ENCODE peak calls at places on chromosomes 1 and 21, in five cellular contexts. One of them, this sample, is unnamed. For H3K4me1, the result is how much of the 10 kb centered on the place peaks cover.

GRCh38 chr21:35528109-35529042 is 479.3 kb upstream of the RUNX1 start:
- DNase-seq in HepG2: no peak
- DNase-seq in H1: no peak
- DNase-seq in K562: no peak
- DNase-seq in GM12878: no peak
- DNase-seq in this sample: no peak

GRCh38 chr1:77524038-77524437 is 158.4 kb downstream of the ZZZ3 start:
- DNase-seq in HepG2: no peak
- DNase-seq in H1: no peak
- DNase-seq in K562: no peak
- DNase-seq in GM12878: no peak
- DNase-seq in this sample: no peak

GRCh38 chr1:19640363-19641316 is 3.5 kb upstream of the NBL1 start:
- DNase-seq in H1: no peak
- DNase-seq in K562: no peak
- DNase-seq in GM12878: no peak
- DNase-seq in HepG2: peak
- DNase-seq in this sample: peak

GRCh38 chr1:35808376-35809155 is 750 bp downstream of the AGO4 start:
- DNase-seq in K562: peak
- DNase-seq in HepG2: peak
- DNase-seq in H1: no peak
- DNase-seq in GM12878: no peak
- DNase-seq in this sample: peak

GRCh38 chr21:16113052-16113715 is 383.4 kb downstream of the USP25 start:
- DNase-seq in GM12878: no peak
- DNase-seq in K562: no peak
- DNase-seq in H1: no peak
- DNase-seq in HepG2: no peak
- DNase-seq in this sample: no peak

GRCh38 chr1:153535664-153536585 is at the start of gene S100A6:
- DNase-seq in H1: no peak
- DNase-seq in GM12878: no peak
- DNase-seq in HepG2: peak
- DNase-seq in K562: no peak
- DNase-seq in this sample: peak

GRCh38 chr1:3506041-3506440 is 51.6 kb downstream of the ARHGEF16 start:
- DNase-seq in GM12878: no peak
- DNase-seq in H1: no peak
- DNase-seq in HepG2: no peak
- DNase-seq in K562: no peak
- DNase-seq in this sample: no peak

GRCh38 chr1:53899206-53899628 is 5.2 kb downstream of the DIO1 start:
- DNase-seq in GM12878: no peak
- DNase-seq in HepG2: peak
- DNase-seq in K562: no peak
- DNase-seq in H1: no peak
- DNase-seq in this sample: no peak

GRCh38 chr1:61005572-61006386 is 76.6 kb upstream of the NFIA start:
- DNase-seq in H1: peak
- DNase-seq in GM12878: no peak
- DNase-seq in K562: no peak
- DNase-seq in HepG2: no peak
- DNase-seq in this sample: peak

GRCh38 chr1:205700865-205701401 is 20.6 kb upstream of the SLC45A3 start:
- DNase-seq in K562: no peak
- DNase-seq in H1: no peak
- DNase-seq in GM12878: no peak
- DNase-seq in HepG2: no peak
- DNase-seq in this sample: peak

GRCh38 chr21:40300300-40300699 is 433.1 kb downstream of the PCP4 start:
- DNase-seq in H1: no peak
- DNase-seq in K562: no peak
- DNase-seq in GM12878: no peak
- DNase-seq in HepG2: no peak
- DNase-seq in this sample: no peak

GRCh38 chr1:16386454-16387113 is 19.5 kb downstream of the SZRD1 start:
- DNase-seq in HepG2: peak
- DNase-seq in K562: no peak
- DNase-seq in GM12878: no peak
- DNase-seq in H1: no peak
- DNase-seq in this sample: no peak

GRCh38 chr1:59243544-59243943 is 53.4 kb upstream of the FGGY start:
- DNase-seq in H1: no peak
- DNase-seq in K562: no peak
- DNase-seq in GM12878: no peak
- DNase-seq in HepG2: no peak
- DNase-seq in this sample: no peak

GRCh38 chr1:229217716-229218115 is 53.2 kb upstream of the RAB4A start:
- DNase-seq in HepG2: peak
- DNase-seq in K562: no peak
- DNase-seq in H1: no peak
- DNase-seq in GM12878: no peak
- DNase-seq in this sample: no peak

GRCh38 chr21:42025392-42026071 is 15.4 kb upstream of the ZBTB21 start:
- DNase-seq in H1: no peak
- DNase-seq in GM12878: no peak
- DNase-seq in HepG2: no peak
- DNase-seq in K562: no peak
- DNase-seq in this sample: no peak

GRCh38 chr1:83673287-83673686 is 325.6 kb downstream of the TTLL7 start:
- DNase-seq in HepG2: no peak
- DNase-seq in H1: no peak
- DNase-seq in K562: no peak
- DNase-seq in GM12878: no peak
- DNase-seq in this sample: no peak

GRCh38 chr1:215251428-215251827 is 168.9 kb downstream of the KCNK2 start:
- DNase-seq in GM12878: no peak
- DNase-seq in H1: no peak
- DNase-seq in HepG2: no peak
- DNase-seq in K562: no peak
- DNase-seq in this sample: no peak

GRCh38 chr1:93522721-93523120 is 74.8 kb downstream of the FNBP1L start:
- DNase-seq in HepG2: no peak
- DNase-seq in H1: no peak
- DNase-seq in K562: no peak
- DNase-seq in GM12878: no peak
- DNase-seq in this sample: no peak

GRCh38 chr1:108590436-108590835 is 30.5 kb downstream of the EEIG2 start:
- DNase-seq in HepG2: no peak
- DNase-seq in H1: no peak
- DNase-seq in K562: no peak
- DNase-seq in GM12878: no peak
- DNase-seq in this sample: no peak

GRCh38 chr1:29668761-29669487 is 432.6 kb downstream of the PTPRU start:
- DNase-seq in GM12878: no peak
- DNase-seq in K562: no peak
- DNase-seq in HepG2: no peak
- DNase-seq in H1: no peak
- DNase-seq in this sample: no peak

GRCh38 chr1:87898401-87898800 is 569.7 kb downstream of the LMO4 start:
- DNase-seq in K562: no peak
- DNase-seq in HepG2: no peak
- DNase-seq in GM12878: no peak
- DNase-seq in H1: no peak
- DNase-seq in this sample: no peak

GRCh38 chr1:99279525-99279924 is 15.2 kb downstream of the PLPPR4 start:
- DNase-seq in HepG2: no peak
- DNase-seq in H1: no peak
- DNase-seq in GM12878: no peak
- DNase-seq in K562: no peak
- DNase-seq in this sample: no peak

GRCh38 chr1:183633676-183634343 is 1.8 kb downstream of the ARPC5 start:
- DNase-seq in H1: no peak
- DNase-seq in K562: no peak
- DNase-seq in GM12878: peak
- DNase-seq in HepG2: peak
- DNase-seq in this sample: peak

GRCh38 chr1:78440381-78440793 is 50.4 kb upstream of the PTGFR start:
- DNase-seq in H1: no peak
- DNase-seq in K562: no peak
- DNase-seq in HepG2: no peak
- DNase-seq in GM12878: no peak
- DNase-seq in this sample: no peak

GRCh38 chr1:41892211-41892840 is 26.4 kb downstream of the HIVEP3 start:
- DNase-seq in H1: no peak
- DNase-seq in K562: no peak
- DNase-seq in GM12878: no peak
- DNase-seq in HepG2: no peak
- DNase-seq in this sample: no peak

GRCh38 chr1:109170051-109170775 is 43.5 kb upstream of the SARS1 start:
- DNase-seq in HepG2: no peak
- DNase-seq in H1: no peak
- DNase-seq in K562: no peak
- DNase-seq in GM12878: no peak
- DNase-seq in this sample: no peak

GRCh38 chr1:39088658-39089057 is 62.5 kb downstream of the NDUFS5 start:
- DNase-seq in K562: no peak
- DNase-seq in HepG2: no peak
- DNase-seq in H1: no peak
- DNase-seq in GM12878: no peak
- DNase-seq in this sample: no peak

GRCh38 chr1:89465201-89465600 is 59.4 kb upstream of the LRRC8B start:
- DNase-seq in GM12878: no peak
- DNase-seq in K562: no peak
- DNase-seq in H1: no peak
- DNase-seq in HepG2: no peak
- DNase-seq in this sample: no peak

GRCh38 chr1:218772575-218772974 is 401.1 kb upstream of the LYPLAL1 start:
- DNase-seq in K562: no peak
- DNase-seq in H1: no peak
- DNase-seq in GM12878: no peak
- DNase-seq in HepG2: no peak
- DNase-seq in this sample: no peak

GRCh38 chr1:6601049-6601864 is 1.4 kb downstream of the KLHL21 start:
- DNase-seq in HepG2: peak
- DNase-seq in K562: peak
- DNase-seq in GM12878: no peak
- DNase-seq in H1: no peak
- DNase-seq in this sample: peak

GRCh38 chr1:111795401-111795800 is 39.7 kb downstream of the DDX20 start:
- DNase-seq in K562: no peak
- DNase-seq in HepG2: no peak
- DNase-seq in H1: no peak
- DNase-seq in GM12878: no peak
- DNase-seq in this sample: no peak

GRCh38 chr1:206714331-206715058 is 29.8 kb downstream of the MAPKAPK2 start:
- DNase-seq in GM12878: no peak
- DNase-seq in HepG2: no peak
- DNase-seq in K562: no peak
- DNase-seq in H1: no peak
- DNase-seq in this sample: no peak

GRCh38 chr1:224219011-224219611 is 36.1 kb downstream of the DEGS1 start:
- DNase-seq in K562: no peak
- DNase-seq in H1: no peak
- DNase-seq in GM12878: no peak
- DNase-seq in HepG2: no peak
- DNase-seq in this sample: no peak

GRCh38 chr1:92872719-92873118 is 40.9 kb downstream of the RPL5 start:
- DNase-seq in GM12878: no peak
- DNase-seq in H1: no peak
- DNase-seq in HepG2: no peak
- DNase-seq in K562: no peak
- DNase-seq in this sample: no peak

GRCh38 chr1:116260096-116260495 is 112.9 kb upstream of the ATP1A1 start:
- DNase-seq in GM12878: no peak
- DNase-seq in H1: no peak
- DNase-seq in HepG2: no peak
- DNase-seq in K562: no peak
- DNase-seq in this sample: no peak

GRCh38 chr1:63087966-63088365 is 234.4 kb upstream of the FOXD3 start:
- DNase-seq in K562: no peak
- DNase-seq in H1: no peak
- DNase-seq in HepG2: peak
- DNase-seq in GM12878: no peak
- DNase-seq in this sample: peak
- TF ChIP-seq CTCF in K562: no peak
- TF ChIP-seq CTCF in H1: peak
- TF ChIP-seq CTCF in HepG2: no peak
- TF ChIP-seq CTCF in GM12878: no peak
- TF ChIP-seq CTCF in this sample: no peak

GRCh38 chr1:26785611-26786436 is 1.9 kb upstream of the PIGV start:
- DNase-seq in K562: no peak
- DNase-seq in GM12878: no peak
- DNase-seq in HepG2: no peak
- DNase-seq in H1: no peak
- DNase-seq in this sample: peak

GRCh38 chr1:26786437-26787380 is 1.0 kb upstream of the PIGV start:
- DNase-seq in H1: no peak
- DNase-seq in K562: peak
- DNase-seq in HepG2: peak
- DNase-seq in GM12878: no peak
- DNase-seq in this sample: peak

GRCh38 chr1:26788515-26788785 is 700 bp downstream of the PIGV start:
- DNase-seq in HepG2: no peak
- DNase-seq in GM12878: no peak
- DNase-seq in H1: no peak
- DNase-seq in K562: no peak
- DNase-seq in this sample: no peak

GRCh38 chr1:26787706-26788514 is at the start of gene PIGV:
- DNase-seq in K562: peak
- DNase-seq in HepG2: peak
- DNase-seq in H1: no peak
- DNase-seq in GM12878: no peak
- DNase-seq in this sample: peak

DNA sequence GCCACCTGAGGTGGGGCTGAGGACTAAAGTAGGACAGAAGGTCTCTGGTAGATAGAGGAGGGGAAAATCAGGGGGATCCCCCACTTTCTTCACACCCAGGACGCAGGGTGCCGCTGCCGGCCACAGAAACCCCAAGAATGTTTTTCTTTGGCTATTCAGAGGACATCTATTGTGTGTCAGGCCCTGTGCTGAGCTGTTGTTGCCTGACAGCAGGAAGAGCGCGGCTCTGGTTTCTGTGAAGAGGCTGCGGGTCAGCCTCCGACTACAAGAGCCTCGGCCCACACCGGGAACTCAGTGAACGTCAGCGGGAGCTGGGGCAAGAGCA is 407 bp upstream of the PIGV start:
- DNase-seq in GM12878: peak
- DNase-seq in HepG2: no peak
- DNase-seq in K562: peak
- DNase-seq in H1: no peak
- DNase-seq in this sample: no peak
- H3K4me1 ChIP-seq in GM12878: under half
- H3K4me1 ChIP-seq in HepG2: half or more
- H3K4me1 ChIP-seq in K562: half or more
- H3K4me1 ChIP-seq in H1: under half
- H3K4me1 ChIP-seq in this sample: under half

GRCh38 chr1:201954263-201955008 is 867 bp upstream of the TIMM17A start:
- DNase-seq in GM12878: no peak
- DNase-seq in H1: no peak
- DNase-seq in HepG2: no peak
- DNase-seq in K562: peak
- DNase-seq in this sample: no peak
- TF ChIP-seq CREB1 in GM12878: no peak
- TF ChIP-seq CREB1 in H1: no peak
- TF ChIP-seq CREB1 in HepG2: no peak
- TF ChIP-seq CREB1 in K562: no peak
- TF ChIP-seq CREB1 in this sample: no peak

GRCh38 chr1:150621497-150622113 is 7.8 kb downstream of the ENSA start:
- DNase-seq in K562: no peak
- DNase-seq in GM12878: no peak
- DNase-seq in HepG2: peak
- DNase-seq in H1: no peak
- DNase-seq in this sample: peak
- TF ChIP-seq CTCF in K562: peak
- TF ChIP-seq CTCF in GM12878: peak
- TF ChIP-seq CTCF in HepG2: peak
- TF ChIP-seq CTCF in H1: no peak
- TF ChIP-seq CTCF in this sample: peak